ENCODE peak calls at places on chromosomes 1 and 21, in ten cellular contexts. S is aorta; G is mesendoderm; U is H9; V is right atrium auricular region; A is CD8-positive, alpha-beta T cell; J is esophagus squamous epithelium; F is foreskin keratinocyte; Z is transverse colon; M is heart left ventricle. O is an unnamed sample.

GRCh38 chr1:12636098-12636950 is 7.6 kb upstream of the AADACL4 start:
- DNase-seq in S (peak), G (peak), U (peak), V (peak), A (no peak), J (no peak), F (no peak), Z (no peak), M (peak), O (no peak)

GRCh38 chr1:8202182-8202905 is 115.6 kb upstream of the SLC45A1 start:
- DNase-seq in S (peak), G (no peak), U (peak), V (peak), A (no peak), J (no peak), F (no peak), Z (peak), M (peak), O (no peak)

GRCh38 chr21:44986471-44987291 is 46.9 kb downstream of the SLX9 start:
- DNase-seq in S (peak), G (no peak), U (no peak), V (no peak), A (no peak), J (no peak), F (no peak), Z (no peak), M (peak), O (no peak)

GRCh38 chr1:230906226-230906625 is 37.9 kb upstream of the C1orf198 start:
- DNase-seq in S (no peak), G (no peak), U (no peak), V (no peak), A (no peak), J (no peak), F (no peak), Z (no peak), M (no peak), O (no peak)

GRCh38 chr1:59062743-59063142 is 234.2 kb upstream of the FGGY start:
- DNase-seq in S (peak), G (peak), U (no peak), V (peak), A (no peak), J (no peak), F (peak), Z (peak), M (peak), O (no peak)

GRCh38 chr1:18645172-18646090 is 14.8 kb downstream of the PAX7 start:
- DNase-seq in S (no peak), G (peak), U (peak), V (no peak), A (peak), J (no peak), F (no peak), Z (no peak), M (no peak), O (no peak)

GRCh38 chr1:248670003-248670402 is 14.7 kb upstream of the OR2T27 start:
- DNase-seq in S (no peak), G (peak), U (no peak), V (no peak), A (no peak), J (no peak), F (peak), Z (no peak), M (no peak), O (no peak)

GRCh38 chr1:6459850-6460265 is 6.1 kb downstream of the TNFRSF25 start:
- DNase-seq in S (no peak), G (peak), U (peak), V (no peak), A (peak), J (no peak), F (no peak), Z (no peak), M (no peak), O (no peak)

GRCh38 chr21:27412530-27412929 is 445.6 kb upstream of the ADAMTS5 start:
- DNase-seq in S (no peak), G (no peak), U (no peak), V (no peak), A (no peak), J (no peak), F (no peak), Z (no peak), M (no peak), O (no peak)

GRCh38 chr21:46178961-46179360 is 5.3 kb downstream of the SPATC1L start:
- DNase-seq in S (no peak), G (no peak), U (no peak), V (peak), A (no peak), J (no peak), F (no peak), Z (no peak), M (no peak), O (no peak)

GRCh38 chr1:199815947-199816346 is 211.6 kb upstream of the NR5A2 start:
- DNase-seq in S (no peak), G (no peak), U (no peak), V (no peak), A (no peak), J (no peak), F (no peak), Z (no peak), M (no peak), O (no peak)

GRCh38 chr1:198333744-198334143 is 176.9 kb downstream of the NEK7 start:
- DNase-seq in S (no peak), G (no peak), U (no peak), V (no peak), A (no peak), J (no peak), F (peak), Z (no peak), M (no peak), O (no peak)

GRCh38 chr1:16122916-16123315 is 33.0 kb downstream of the EPHA2 start:
- DNase-seq in S (peak), G (no peak), U (peak), V (no peak), A (peak), J (no peak), F (no peak), Z (no peak), M (peak), O (no peak)

GRCh38 chr1:52511851-52512615 is 40.9 kb downstream of the TUT4 start:
- DNase-seq in S (no peak), G (no peak), U (no peak), V (no peak), A (no peak), J (no peak), F (no peak), Z (no peak), M (no peak), O (no peak)

GRCh38 chr1:205258313-205259176 is 30.8 kb downstream of the TMCC2 start:
- DNase-seq in S (no peak), G (peak), U (no peak), V (no peak), A (no peak), J (no peak), F (peak), Z (no peak), M (no peak), O (peak)

GRCh38 chr1:205069371-205070125 is 14.7 kb downstream of the TMEM81 start:
- DNase-seq in S (no peak), G (no peak), U (no peak), V (no peak), A (no peak), J (no peak), F (no peak), Z (no peak), M (no peak), O (no peak)

GRCh38 chr1:155000475-155000724 is 2.2 kb upstream of the ZBTB7B start:
- DNase-seq in S (peak), G (no peak), U (no peak), V (no peak), A (no peak), J (no peak), F (no peak), Z (peak), M (peak), O (no peak)

GRCh38 chr1:155000725-155001437 is 1.7 kb upstream of the ZBTB7B start:
- DNase-seq in S (peak), G (peak), U (peak), V (peak), A (peak), J (no peak), F (peak), Z (peak), M (peak), O (peak)

GRCh38 chr1:154999651-155000474 is 2.7 kb upstream of the ZBTB7B start:
- DNase-seq in S (peak), G (peak), U (peak), V (no peak), A (no peak), J (no peak), F (no peak), Z (peak), M (peak), O (no peak)

GRCh38 chr1:154998201-154998780 is 4.3 kb upstream of the ZBTB7B start:
- DNase-seq in S (peak), G (no peak), U (peak), V (no peak), A (no peak), J (no peak), F (no peak), Z (no peak), M (no peak), O (no peak)

GRCh38 chr1:154998818-154999650 is 3.6 kb upstream of the ZBTB7B start:
- DNase-seq in S (peak), G (peak), U (peak), V (no peak), A (peak), J (no peak), F (no peak), Z (peak), M (peak), O (peak)
- H3K27ac ChIP-seq in S (no peak), G (peak), U (no peak), V (peak), A (no peak), J (peak), F (no peak), Z (peak), M (peak), O (peak)

GRCh38 chr1:56922070-56922469 is 43.7 kb downstream of the C8B start:
- DNase-seq in S (no peak), G (no peak), U (no peak), V (no peak), A (no peak), J (no peak), F (no peak), Z (no peak), M (no peak), O (no peak)
- H3K27ac ChIP-seq in S (no peak), G (no peak), U (no peak), V (no peak), A (no peak), J (no peak), F (no peak), Z (no peak), M (no peak), O (no peak)

GRCh38 chr1:2241820-2242219 is 13.7 kb downstream of the SKI start:
- DNase-seq in S (no peak), G (no peak), U (no peak), V (no peak), A (no peak), J (no peak), F (no peak), Z (no peak), M (peak), O (no peak)
- H3K27ac ChIP-seq in S (no peak), G (no peak), U (no peak), V (peak), A (no peak), J (peak), F (no peak), Z (no peak), M (no peak), O (no peak)

DNA sequence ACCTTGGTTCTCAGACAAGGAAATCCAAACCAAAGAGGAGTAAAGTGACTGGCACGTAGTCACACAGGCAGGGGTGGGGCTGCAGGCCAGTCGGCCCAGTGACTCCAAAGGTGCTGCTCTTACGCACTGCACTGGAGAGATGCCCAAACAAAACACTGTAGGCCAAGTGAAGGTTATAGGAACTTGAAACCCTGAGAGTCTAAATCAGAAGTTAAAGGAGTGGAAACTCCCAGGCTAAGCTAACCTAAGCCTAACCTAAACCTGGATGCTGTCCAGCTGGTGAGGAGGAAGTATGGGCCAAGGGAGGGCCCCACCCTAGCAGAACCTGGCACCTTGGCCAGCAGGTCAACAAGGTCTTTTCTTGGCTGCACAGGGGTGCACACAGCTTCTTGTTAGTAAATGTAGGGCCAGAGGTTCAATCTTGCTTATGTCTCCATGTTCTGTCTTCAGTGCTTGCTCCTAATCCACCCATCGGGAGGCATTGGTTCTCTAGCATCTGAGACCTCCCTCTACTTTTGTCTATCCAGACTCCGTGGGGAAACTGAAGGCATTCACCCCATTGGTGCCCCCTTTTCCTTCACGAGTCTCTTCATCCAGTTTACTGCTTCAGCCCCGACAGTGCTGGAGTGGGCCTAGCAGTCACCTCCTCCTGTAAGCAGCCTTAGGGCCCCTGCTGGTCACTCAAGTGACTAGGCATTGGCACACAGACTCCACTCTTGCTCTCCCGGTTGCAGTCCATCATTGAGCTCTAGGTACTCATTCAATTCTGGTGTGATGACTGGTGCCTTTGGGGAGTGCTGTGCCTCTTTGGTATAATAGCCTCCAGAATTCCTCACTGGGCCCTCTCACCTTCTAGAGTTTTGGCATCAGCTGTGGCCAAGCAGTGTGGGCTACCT is 12.9 kb upstream of the TMEM125 start:
- DNase-seq in S (no peak), G (no peak), U (no peak), V (no peak), A (no peak), J (no peak), F (no peak), Z (peak), M (peak), O (no peak)
- H3K27ac ChIP-seq in S (no peak), G (no peak), U (no peak), V (no peak), A (no peak), J (peak), F (no peak), Z (peak), M (no peak), O (no peak)

GRCh38 chr1:200890027-200890426 is 4.7 kb upstream of the INAVA start:
- DNase-seq in S (peak), G (no peak), U (no peak), V (no peak), A (no peak), J (no peak), F (no peak), Z (no peak), M (no peak), O (no peak)

GRCh38 chr1:200887772-200888348 is 6.8 kb upstream of the INAVA start:
- DNase-seq in S (no peak), G (no peak), U (no peak), V (no peak), A (no peak), J (no peak), F (no peak), Z (no peak), M (no peak), O (no peak)

GRCh38 chr1:200889571-200889970 is 5.1 kb upstream of the INAVA start:
- DNase-seq in S (no peak), G (no peak), U (no peak), V (no peak), A (no peak), J (no peak), F (no peak), Z (no peak), M (no peak), O (no peak)

GRCh38 chr1:200887036-200887435 is 7.7 kb upstream of the INAVA start:
- DNase-seq in S (peak), G (no peak), U (no peak), V (no peak), A (no peak), J (no peak), F (no peak), Z (no peak), M (no peak), O (no peak)

DNA sequence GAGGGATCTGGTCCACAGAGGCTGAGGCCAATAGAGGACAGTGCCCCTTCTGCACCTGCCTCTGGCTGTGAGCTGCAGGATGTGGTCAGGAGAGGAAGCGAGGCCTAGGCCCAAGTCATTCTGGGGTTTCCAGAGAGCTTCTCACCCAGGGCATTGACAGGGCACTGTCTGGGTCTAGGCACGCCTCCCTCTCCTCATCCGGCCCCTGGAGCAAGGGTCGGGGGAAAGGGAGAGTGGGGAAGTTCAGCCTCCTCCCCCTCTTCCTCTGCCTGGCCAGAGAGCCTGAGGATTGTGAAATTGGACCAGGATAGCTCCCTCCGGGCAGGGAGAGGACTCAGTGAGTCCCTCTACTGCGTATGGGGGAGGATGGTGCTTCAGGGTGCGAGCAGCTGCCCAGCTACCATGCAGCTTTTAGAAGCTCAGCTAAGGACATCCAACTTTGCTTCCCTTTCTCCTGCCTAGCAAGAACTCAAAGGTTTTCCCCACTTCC is 6.3 kb upstream of the INAVA start:
- DNase-seq in S (peak), G (peak), U (peak), V (no peak), A (peak), J (no peak), F (no peak), Z (peak), M (no peak), O (no peak)
- H3K27ac ChIP-seq in S (no peak), G (no peak), U (no peak), V (no peak), A (no peak), J (no peak), F (no peak), Z (no peak), M (no peak), O (no peak)

GRCh38 chr1:201732351-201732750 is 96.6 kb upstream of the IPO9 start:
- DNase-seq in S (no peak), G (no peak), U (no peak), V (no peak), A (no peak), J (no peak), F (no peak), Z (no peak), M (no peak), O (no peak)
- H3K27ac ChIP-seq in S (no peak), G (no peak), U (no peak), V (peak), A (no peak), J (no peak), F (no peak), Z (no peak), M (peak), O (no peak)